ENCODE peak calls at places on chromosomes 13 and 19, in ten cellular contexts. W is GM06990, V is skeletal muscle cell, X is lower leg skin, U is cardiac fibroblast, A is colonic mucosa, O is esophagus squamous epithelium, D is fibroblast of the aortic adventitia, N is heart right ventricle, T is GM12865. K is an unnamed sample.

GRCh38 chr13:106772202-106772601 is 204.3 kb upstream of the ARGLU1 start:
- DNase-seq in W (no peak), V (no peak), X (no peak), U (no peak), A (no peak), O (no peak), D (no peak), N (no peak), T (no peak), K (no peak)

GRCh38 chr13:35388456-35388855 is 88.0 kb downstream of the MAB21L1 start:
- DNase-seq in W (no peak), V (peak; percentile 32), X (no peak), U (peak; percentile 26), A (no peak), O (no peak), D (peak; percentile 39), N (no peak), T (no peak), K (peak; percentile 18)

GRCh38 chr19:48120505-48120904 is 9.9 kb upstream of the PLA2G4C start:
- DNase-seq in W (no peak), V (no peak), X (no peak), U (no peak), A (no peak), O (no peak), D (no peak), N (no peak), T (no peak), K (no peak)

GRCh38 chr19:46022431-46023310 is at the start of gene PGLYRP1:
- DNase-seq in W (no peak), V (no peak), X (no peak), U (no peak), A (no peak), O (no peak), D (no peak), N (no peak), T (no peak), K (no peak)

GRCh38 chr19:11024259-11024658 is 63.4 kb downstream of the SMARCA4 start:
- DNase-seq in W (no peak), V (no peak), X (no peak), U (no peak), A (no peak), O (no peak), D (no peak), N (no peak), T (no peak), K (no peak)

GRCh38 chr19:54262066-54262465 is 5.0 kb upstream of the LILRB5 start:
- DNase-seq in W (no peak), V (no peak), X (no peak), U (no peak), A (peak; percentile 10), O (no peak), D (no peak), N (no peak), T (no peak), K (no peak)

GRCh38 chr19:14473073-14473790 is 1.9 kb downstream of the PTGER1 start:
- DNase-seq in W (no peak), V (no peak), X (no peak), U (no peak), A (no peak), O (no peak), D (no peak), N (no peak), T (no peak), K (no peak)

GRCh38 chr19:53177986-53178385 is 15.2 kb downstream of the ZNF665 start:
- DNase-seq in W (no peak), V (no peak), X (no peak), U (no peak), A (no peak), O (no peak), D (no peak), N (no peak), T (no peak), K (no peak)

GRCh38 chr19:46618670-46619231 is 6.1 kb downstream of the PTGIR start:
- DNase-seq in W (peak; percentile 68), V (no peak), X (no peak), U (peak; percentile 72), A (no peak), O (no peak), D (peak; percentile 68), N (no peak), T (peak; percentile 85), K (no peak)

GRCh38 chr19:13995017-13995728 is 10.9 kb downstream of the RFX1 start:
- DNase-seq in W (no peak), V (no peak), X (no peak), U (peak; percentile 46), A (no peak), O (no peak), D (peak; percentile 60), N (peak; percentile 60), T (no peak), K (no peak)

GRCh38 chr19:13072206-13072898 is 30.3 kb downstream of the LYL1 start:
- DNase-seq in W (no peak), V (no peak), X (no peak), U (no peak), A (no peak), O (no peak), D (no peak), N (no peak), T (no peak), K (no peak)

GRCh38 chr13:81406639-81407292 is 1065.8 kb upstream of the SPRY2 start:
- DNase-seq in W (no peak), V (no peak), X (no peak), U (no peak), A (no peak), O (no peak), D (no peak), N (no peak), T (no peak), K (no peak)

GRCh38 chr19:41939861-41940442 is 11.7 kb upstream of the ERFL start:
- DNase-seq in W (peak; percentile 65), V (no peak), X (no peak), U (no peak), A (no peak), O (no peak), D (no peak), N (no peak), T (peak; percentile 73), K (no peak)

GRCh38 chr13:44734204-44734707 is 158.1 kb upstream of the TSC22D1 start:
- DNase-seq in W (no peak), V (peak; percentile 89), X (no peak), U (peak; percentile 70), A (no peak), O (no peak), D (peak; percentile 87), N (peak; percentile 50), T (no peak), K (peak; percentile 63)
- H3K4me3 ChIP-seq in W (no peak overlapping the region), V (no peak overlapping the region), X (no peak overlapping the region), U (no peak overlapping the region), A (no peak overlapping the region), O (no peak overlapping the region), D (no peak overlapping the region), N (no peak overlapping the region), T (no peak overlapping the region), K (no peak overlapping the region)

GRCh38 chr13:99087954-99088491 is 110.2 kb upstream of the DOCK9 start:
- DNase-seq in W (no peak), V (no peak), X (no peak), U (no peak), A (peak; percentile 47), O (no peak), D (no peak), N (no peak), T (no peak), K (no peak)

GRCh38 chr13:99093997-99094396 is 106.7 kb upstream of the UBAC2 start:
- DNase-seq in W (no peak), V (no peak), X (no peak), U (no peak), A (no peak), O (no peak), D (no peak), N (no peak), T (no peak), K (no peak)
- H3K4me3 ChIP-seq in W (no peak overlapping the region), V (no peak overlapping the region), X (no peak overlapping the region), U (no peak overlapping the region), A (no peak overlapping the region), O (no peak overlapping the region), D (no peak overlapping the region), N (no peak overlapping the region), T (no peak overlapping the region), K (no peak overlapping the region)

GRCh38 chr19:19212866-19213265 is 1.1 kb downstream of the NCAN start:
- DNase-seq in W (no peak), V (no peak), X (no peak), U (no peak), A (no peak), O (no peak), D (no peak), N (no peak), T (no peak), K (no peak)

GRCh38 chr19:19214892-19215291 is 3.1 kb downstream of the NCAN start:
- DNase-seq in W (no peak), V (no peak), X (no peak), U (peak; percentile 46), A (no peak), O (no peak), D (peak; percentile 31), N (peak; percentile 50), T (no peak), K (peak; percentile 29)

GRCh38 chr19:19211499-19212432 is at the start of gene NCAN:
- DNase-seq in W (no peak), V (no peak), X (no peak), U (no peak), A (no peak), O (no peak), D (no peak), N (no peak), T (no peak), K (no peak)

GRCh38 chr19:19215792-19216191 is 4.0 kb downstream of the NCAN start:
- DNase-seq in W (no peak), V (no peak), X (no peak), U (no peak), A (no peak), O (no peak), D (no peak), N (no peak), T (no peak), K (no peak)

DNA sequence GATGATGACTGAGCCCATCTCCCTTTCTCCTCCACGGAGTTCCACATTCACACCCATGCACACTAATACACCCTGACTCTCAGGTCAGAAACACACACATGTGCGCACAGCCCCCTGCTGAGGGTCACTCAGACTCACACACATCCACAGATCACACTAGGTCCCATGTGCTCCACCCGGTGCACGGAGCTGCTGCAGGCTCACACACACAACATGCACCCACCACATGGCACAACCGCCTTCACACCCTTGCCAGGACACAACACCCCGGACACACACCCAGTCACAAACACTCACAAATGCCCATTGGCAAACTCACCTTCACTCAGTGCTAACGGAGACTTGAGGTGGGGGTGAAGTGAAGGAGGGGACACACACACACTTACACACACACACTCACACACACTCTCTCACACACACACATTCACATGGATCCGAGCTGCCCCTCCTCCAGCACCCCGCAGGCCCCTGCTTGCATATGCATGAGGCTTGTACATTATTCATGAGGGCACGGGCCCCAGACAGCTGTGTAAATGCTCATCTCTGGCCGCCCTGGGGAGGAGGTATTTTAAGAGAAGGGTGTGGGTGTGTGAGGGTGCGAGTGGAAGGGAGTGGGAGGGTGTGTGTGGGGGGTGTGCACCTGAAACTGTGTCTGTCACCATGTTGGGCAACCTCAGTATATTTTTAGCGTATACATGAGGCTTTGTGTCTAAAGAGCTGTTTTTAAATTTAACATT is 2.2 kb downstream of the NCAN start:
- DNase-seq in W (no peak), V (no peak), X (no peak), U (no peak), A (no peak), O (no peak), D (no peak), N (no peak), T (peak; percentile 28), K (no peak)
- H3K4me3 ChIP-seq in W (no peak overlapping the region), V (no peak overlapping the region), X (no peak overlapping the region), U (no peak overlapping the region), A (no peak overlapping the region), O (no peak overlapping the region), D (no peak overlapping the region), N (no peak overlapping the region), T (no peak overlapping the region), K (no peak overlapping the region)

GRCh38 chr19:1254530-1255185 is 6.3 kb downstream of the MIDN start:
- DNase-seq in W (no peak), V (no peak), X (no peak), U (no peak), A (no peak), O (no peak), D (no peak), N (no peak), T (no peak), K (no peak)
- H3K4me3 ChIP-seq in W (no peak overlapping the region), V (no peak overlapping the region), X (no peak overlapping the region), U (peak overlapping the region; percentile 67), A (peak overlapping the region; percentile 85), O (no peak overlapping the region), D (no peak overlapping the region), N (peak overlapping the region; percentile 99), T (no peak overlapping the region), K (no peak overlapping the region)